ENCODE peak calls at places on chromosome 3, in four cellular contexts. D is tibial nerve, A is heart left ventricle, H is breast epithelium. Y is an unnamed sample. For H3K36me3, the result is how much of the 10 kb centered on the place peaks cover.

GRCh38 chr3:22759636-22760310 is 443.4 kb upstream of the UBE2E2 start:
- DNase-seq in D (no peak), A (no peak), H (no peak), Y (no peak)

GRCh38 chr3:29585368-29585767 is 304.5 kb downstream of the RBMS3 start:
- DNase-seq in D (no peak), A (no peak), H (no peak), Y (no peak)

GRCh38 chr3:78847603-78848002 is 920.2 kb downstream of the ROBO1 start:
- DNase-seq in D (no peak), A (no peak), H (no peak), Y (no peak)

GRCh38 chr3:11465744-11466611 is 177.7 kb downstream of the VGLL4 start:
- DNase-seq in D (peak), A (no peak), H (no peak), Y (peak)

GRCh38 chr3:113685956-113686721 is 10.3 kb downstream of the USF3 start:
- DNase-seq in D (no peak), A (no peak), H (no peak), Y (no peak)

GRCh38 chr3:138326866-138327595 is 2.6 kb downstream of the NME9 start:
- DNase-seq in D (no peak), A (no peak), H (no peak), Y (no peak)

GRCh38 chr3:20836801-20837200 is 650.8 kb upstream of the SGO1 start:
- DNase-seq in D (no peak), A (no peak), H (no peak), Y (no peak)

GRCh38 chr3:195270350-195271115 is 426 bp downstream of the XXYLT1 start:
- DNase-seq in D (peak), A (peak), H (no peak), Y (peak)

GRCh38 chr3:40317061-40317676 is 7.7 kb downstream of the EIF1B start:
- DNase-seq in D (peak), A (no peak), H (no peak), Y (peak)

GRCh38 chr3:94512876-94513275 is 450.0 kb downstream of the NSUN3 start:
- DNase-seq in D (no peak), A (no peak), H (no peak), Y (no peak)

GRCh38 chr3:108334698-108335097 is 38.4 kb downstream of the HHLA2 start:
- DNase-seq in D (no peak), A (no peak), H (no peak), Y (no peak)

GRCh38 chr3:132695006-132695405 is 27.2 kb downstream of the NPHP3 start:
- DNase-seq in D (no peak), A (no peak), H (no peak), Y (no peak)

GRCh38 chr3:20931834-20932233 is 745.8 kb upstream of the SGO1 start:
- DNase-seq in D (no peak), A (no peak), H (no peak), Y (no peak)

GRCh38 chr3:183857863-183858262 is 26.8 kb downstream of the PARL start:
- DNase-seq in D (no peak), A (no peak), H (no peak), Y (no peak)

GRCh38 chr3:9433884-9434521 is 36.6 kb downstream of the SETD5 start:
- DNase-seq in D (no peak), A (no peak), H (no peak), Y (no peak)

GRCh38 chr3:9435320-9435719 is 37.9 kb downstream of the SETD5 start:
- DNase-seq in D (no peak), A (no peak), H (no peak), Y (no peak)

GRCh38 chr3:9428411-9428810 is 31.0 kb downstream of the SETD5 start:
- DNase-seq in D (no peak), A (no peak), H (no peak), Y (no peak)

DNA sequence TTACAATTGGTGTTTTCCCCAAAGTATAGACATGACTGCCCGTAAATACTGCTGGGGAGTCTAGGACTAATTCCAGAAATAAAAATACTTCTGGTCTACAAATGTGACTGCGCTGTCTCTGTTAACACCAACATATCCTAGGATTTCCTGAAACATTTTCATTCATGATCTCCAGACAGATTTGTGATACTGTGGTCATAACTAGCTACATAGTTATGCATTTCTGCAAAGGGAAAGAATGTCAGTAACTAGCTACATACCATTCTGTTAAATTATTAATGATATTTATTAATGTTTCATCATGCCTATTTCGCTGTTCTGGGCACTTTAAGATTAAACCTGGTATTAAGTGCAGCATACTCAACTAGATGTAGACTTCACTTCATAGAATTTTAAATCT is 33.3 kb downstream of the SETD5 start:
- DNase-seq in D (no peak), A (no peak), H (no peak), Y (no peak)
- H3K36me3 ChIP-seq in D (under half), A (under half), H (under half), Y (under half)

DNA sequence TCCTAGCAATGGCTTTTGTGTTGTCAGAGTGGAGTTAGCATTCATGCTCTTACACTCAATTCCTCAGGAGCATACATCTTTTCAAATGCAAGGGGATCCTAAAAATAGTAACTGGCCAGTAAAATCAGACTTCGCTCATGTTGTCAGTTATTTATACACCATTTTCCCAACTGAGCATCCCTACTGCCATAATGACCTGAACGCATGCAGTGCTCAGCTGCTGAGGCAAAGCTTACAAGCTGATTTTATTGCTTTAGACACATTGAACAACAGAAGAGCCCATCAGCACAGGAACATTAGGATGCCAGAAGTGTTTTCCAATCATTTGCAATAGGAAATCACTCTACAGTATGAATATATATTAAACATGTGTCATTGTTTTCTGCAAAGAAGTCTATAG is 689.7 kb upstream of the BCHE start:
- DNase-seq in D (no peak), A (no peak), H (no peak), Y (no peak)
- H3K27ac ChIP-seq in D (no peak), A (no peak), H (no peak), Y (no peak)

GRCh38 chr3:37372669-37373068 is 198.3 kb upstream of the LRRFIP2 start:
- DNase-seq in D (no peak), A (no peak), H (no peak), Y (no peak)

GRCh38 chr3:37377670-37378069 is 203.3 kb upstream of the LRRFIP2 start:
- DNase-seq in D (no peak), A (no peak), H (no peak), Y (no peak)

GRCh38 chr3:37375184-37376120 is 201.1 kb upstream of the LRRFIP2 start:
- DNase-seq in D (no peak), A (no peak), H (no peak), Y (no peak)
- TF ChIP-seq POLR2A in D (no peak), A (no peak), H (no peak), Y (no peak)

GRCh38 chr3:12911881-12912415 is 70.6 kb upstream of the RPL32 start:
- DNase-seq in D (no peak), A (peak), H (no peak), Y (no peak)

GRCh38 chr3:12918231-12918630 is 76.9 kb upstream of the RPL32 start:
- DNase-seq in D (no peak), A (no peak), H (no peak), Y (no peak)

GRCh38 chr3:12910356-12911099 is 69.2 kb upstream of the RPL32 start:
- DNase-seq in D (no peak), A (peak), H (no peak), Y (no peak)

GRCh38 chr3:12916159-12916558 is 74.8 kb upstream of the RPL32 start:
- DNase-seq in D (no peak), A (no peak), H (no peak), Y (no peak)

GRCh38 chr3:12914075-12914474 is 72.7 kb upstream of the RPL32 start:
- DNase-seq in D (no peak), A (no peak), H (no peak), Y (no peak)
- H3K36me3 ChIP-seq in D (under half), A (under half), H (under half), Y (under half)

GRCh38 chr3:179732661-179733348 is 80.0 kb downstream of the USP13 start:
- DNase-seq in D (no peak), A (no peak), H (no peak), Y (no peak)

GRCh38 chr3:179733797-179734196 is 81.0 kb downstream of the USP13 start:
- DNase-seq in D (no peak), A (no peak), H (no peak), Y (no peak)

GRCh38 chr3:179729981-179730380 is 77.1 kb downstream of the USP13 start:
- DNase-seq in D (no peak), A (no peak), H (no peak), Y (no peak)

GRCh38 chr3:179730508-179730907 is 77.7 kb downstream of the USP13 start:
- DNase-seq in D (no peak), A (no peak), H (no peak), Y (no peak)

GRCh38 chr3:179731544-179731943 is 78.7 kb downstream of the USP13 start:
- DNase-seq in D (no peak), A (no peak), H (no peak), Y (no peak)
- H3K27ac ChIP-seq in D (no peak), A (no peak), H (no peak), Y (no peak)

GRCh38 chr3:160567774-160568173 is 2.4 kb upstream of the KPNA4 start:
- DNase-seq in D (no peak), A (no peak), H (no peak), Y (no peak)

GRCh38 chr3:160564205-160564922 is 1.0 kb downstream of the KPNA4 start:
- DNase-seq in D (no peak), A (no peak), H (no peak), Y (peak)

GRCh38 chr3:160564949-160565441 is 376 bp downstream of the KPNA4 start:
- DNase-seq in D (no peak), A (peak), H (peak), Y (peak)

GRCh38 chr3:160566499-160566898 is 1.1 kb upstream of the KPNA4 start:
- DNase-seq in D (no peak), A (no peak), H (no peak), Y (no peak)

DNA sequence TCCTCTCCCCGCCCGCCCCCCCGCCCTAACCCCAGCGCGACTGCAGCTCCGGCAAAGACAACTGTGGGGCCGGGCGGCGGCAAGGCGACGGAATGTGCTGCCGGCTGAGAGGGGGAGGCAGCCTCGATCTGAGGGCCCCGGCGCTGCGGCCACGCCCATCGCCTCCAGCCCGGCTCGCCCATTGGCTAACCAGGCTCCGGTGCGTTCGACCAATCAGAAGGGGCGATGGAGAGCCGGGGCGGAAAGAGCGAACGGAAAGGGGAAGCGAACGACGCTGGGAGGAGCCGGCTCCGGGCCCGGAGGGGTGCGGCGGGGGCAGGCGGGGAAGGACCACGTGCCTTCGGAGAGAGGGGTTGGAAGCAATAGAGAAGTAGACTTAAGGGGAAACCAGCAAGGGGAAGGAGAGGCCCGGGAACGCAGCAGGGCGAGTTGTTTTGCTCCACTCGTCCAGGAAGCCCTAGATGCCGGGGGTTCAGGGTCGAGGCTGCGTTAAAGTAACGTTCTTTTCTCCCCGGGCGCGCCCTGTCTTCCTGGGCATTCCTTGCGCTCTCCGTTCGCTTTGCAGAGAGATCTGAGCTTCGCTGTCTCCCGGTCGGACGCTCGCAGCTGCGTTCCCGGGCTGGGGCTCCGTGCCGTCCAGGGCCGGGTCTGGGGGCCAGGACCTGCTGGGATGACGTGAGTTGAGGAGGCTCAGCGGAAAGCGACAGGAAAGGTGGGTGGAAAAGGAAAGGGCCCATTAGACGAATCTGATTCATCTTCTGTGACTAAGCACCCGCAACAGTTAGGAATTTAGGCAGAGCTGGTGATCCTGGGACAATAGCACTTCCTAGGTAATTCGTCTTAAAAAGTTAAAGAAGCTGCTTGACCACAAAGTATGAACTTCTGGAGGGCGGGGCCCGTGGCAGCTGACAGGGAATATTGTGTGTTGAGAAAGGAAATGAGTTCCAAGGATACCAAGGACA is at the start of gene KPNA4:
- DNase-seq in D (peak), A (peak), H (peak), Y (peak)
- TF ChIP-seq POLR2A in D (peak), A (peak), H (peak), Y (peak)

DNA sequence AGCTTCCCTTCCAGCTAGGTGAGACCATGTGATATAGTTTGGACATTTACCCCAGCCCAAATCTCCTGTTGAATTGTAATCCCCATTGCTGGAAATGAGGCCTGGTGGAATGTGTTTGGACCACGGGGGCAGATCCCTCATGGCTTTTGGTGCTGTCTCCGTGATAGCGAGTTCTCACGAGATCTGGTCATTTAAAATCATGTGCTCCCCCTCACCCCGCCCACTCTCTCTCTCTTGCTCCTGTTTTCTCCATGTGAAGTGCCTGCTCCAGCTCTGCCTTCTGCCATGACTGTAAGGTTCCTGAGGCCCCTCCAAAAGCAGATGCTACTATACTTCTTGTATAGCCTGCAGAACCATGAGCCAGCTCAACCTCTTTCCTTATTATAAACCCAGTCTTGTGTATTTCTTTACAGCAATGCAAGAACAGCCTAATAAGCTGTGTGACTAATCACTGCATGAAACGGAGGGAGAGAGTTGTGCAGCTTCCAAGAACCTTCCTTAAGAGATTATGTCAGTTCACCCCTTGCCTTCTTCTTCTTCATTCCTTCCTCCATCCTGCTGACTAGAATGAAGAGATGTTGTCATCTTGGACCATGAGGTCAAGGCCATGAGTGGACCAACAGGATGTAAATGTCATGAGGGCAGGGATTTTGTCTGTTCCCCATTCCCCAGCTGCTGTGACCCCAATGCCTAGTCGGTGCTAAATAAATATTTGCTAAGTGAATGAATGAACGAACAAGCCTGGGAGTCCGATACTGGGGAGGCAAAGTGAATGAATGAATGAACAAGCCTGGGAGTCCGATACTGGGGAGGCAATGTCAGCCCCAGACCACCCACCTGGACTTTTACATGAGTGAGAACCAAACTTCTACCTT is 90.9 kb downstream of the CPN2 start:
- DNase-seq in D (no peak), A (no peak), H (no peak), Y (no peak)
- H3K36me3 ChIP-seq in D (under half), A (under half), H (under half), Y (under half)

GRCh38 chr3:123353852-123354238 is 95.0 kb downstream of the ADCY5 start:
- DNase-seq in D (no peak), A (no peak), H (no peak), Y (no peak)
- H3K27ac ChIP-seq in D (no peak), A (no peak), H (no peak), Y (no peak)

DNA sequence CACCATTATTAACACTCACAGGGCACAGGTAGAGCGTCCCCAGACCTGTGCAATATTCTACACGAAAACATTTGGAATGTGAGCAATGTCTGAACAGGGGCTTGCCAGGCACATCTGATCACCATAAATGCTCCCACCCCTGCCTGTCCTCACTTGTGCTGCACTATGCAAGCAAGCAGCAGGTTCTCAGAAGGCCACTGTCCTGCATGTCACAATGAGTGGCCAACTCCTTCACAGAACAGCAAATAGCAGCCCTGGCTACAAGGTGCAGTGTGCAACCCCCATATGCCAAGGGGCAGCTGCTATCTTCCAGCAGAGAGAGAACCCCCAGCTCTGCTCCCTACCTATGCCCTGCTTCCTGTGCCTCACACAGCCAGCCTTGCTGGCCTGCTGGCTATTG is 32.6 kb downstream of the SEC22C start:
- DNase-seq in D (no peak), A (no peak), H (no peak), Y (no peak)
- TF ChIP-seq POLR2A in D (no peak), A (no peak), H (no peak), Y (no peak)

GRCh38 chr3:50119786-50120185 is 31.1 kb downstream of the RBM5 start:
- DNase-seq in D (no peak), A (no peak), H (no peak), Y (no peak)
- H3K36me3 ChIP-seq in D (under half), A (under half), H (under half), Y (under half)